ENCODE peak calls at places on chromosomes 12 and 14, in six cellular contexts. L is MM.1S, R is PC-9, Q is PC-3, A is SK-N-SH, O is GM23338. P is an unnamed sample.
A peak's percentile ranks its signal among the peaks of the same experiment; 100 is the strongest.

GRCh38 chr12:11576104-11576503 is 73.4 kb upstream of the ETV6 start:
- DNase-seq in L (no peak), R (peak; percentile 79), Q (peak; percentile 51), A (no peak), O (no peak), P (peak; percentile 79)

GRCh38 chr14:65263161-65263788 is 149.3 kb upstream of the FUT8 start:
- DNase-seq in L (no peak), R (no peak), Q (peak; percentile 65), A (no peak), O (no peak), P (peak; percentile 63)

GRCh38 chr12:78101946-78102635 is 271.4 kb downstream of the NAV3 start:
- DNase-seq in L (no peak), R (no peak), Q (peak; percentile 25), A (no peak), O (peak; percentile 22), P (no peak)

GRCh38 chr12:12806784-12807516 is 6.2 kb upstream of the DDX47 start:
- DNase-seq in L (no peak), R (peak; percentile 62), Q (no peak), A (no peak), O (no peak), P (no peak)

GRCh38 chr12:51103977-51104376 is 20.6 kb upstream of the CSRNP2 start:
- DNase-seq in L (no peak), R (no peak), Q (no peak), A (no peak), O (no peak), P (no peak)

GRCh38 chr14:74299061-74299545 is 3.6 kb downstream of the ABCD4 start:
- DNase-seq in L (no peak), R (no peak), Q (peak; percentile 31), A (no peak), O (no peak), P (peak; percentile 85)

GRCh38 chr14:104282332-104283196 is 144.2 kb downstream of the KIF26A start:
- DNase-seq in L (no peak), R (no peak), Q (no peak), A (no peak), O (no peak), P (no peak)

GRCh38 chr14:99129998-99130397 is 142.0 kb downstream of the BCL11B start:
- DNase-seq in L (no peak), R (no peak), Q (no peak), A (no peak), O (no peak), P (no peak)

GRCh38 chr12:109813810-109814416 is 19.3 kb downstream of the TRPV4 start:
- DNase-seq in L (no peak), R (no peak), Q (no peak), A (no peak), O (no peak), P (no peak)

GRCh38 chr12:70227911-70228310 is 15.3 kb upstream of the CNOT2 start:
- DNase-seq in L (no peak), R (no peak), Q (no peak), A (no peak), O (no peak), P (no peak)

GRCh38 chr12:1497161-1497560 is 97.2 kb downstream of the FBXL14 start:
- DNase-seq in L (no peak), R (no peak), Q (no peak), A (no peak), O (no peak), P (no peak)

GRCh38 chr14:93012516-93013367 is 89.8 kb downstream of the CHGA start:
- DNase-seq in L (no peak), R (no peak), Q (no peak), A (no peak), O (no peak), P (peak; percentile 84)

GRCh38 chr12:5908251-5908650 is 36.8 kb downstream of the ANO2 start:
- DNase-seq in L (no peak), R (no peak), Q (no peak), A (no peak), O (no peak), P (no peak)

GRCh38 chr12:58496411-58496810 is 423.9 kb downstream of the LRIG3 start:
- DNase-seq in L (no peak), R (peak; percentile 61), Q (peak; percentile 76), A (no peak), O (no peak), P (no peak)

GRCh38 chr12:46492471-46493351 is 120.1 kb upstream of the SLC38A2 start:
- DNase-seq in L (no peak), R (peak; percentile 88), Q (peak; percentile 89), A (no peak), O (no peak), P (peak; percentile 69)

GRCh38 chr14:89040438-89041244 is 216.2 kb downstream of the TTC8 start:
- DNase-seq in L (peak; percentile 48), R (peak; percentile 65), Q (peak; percentile 90), A (peak; percentile 83), O (peak; percentile 95), P (peak; percentile 92)

GRCh38 chr14:50363734-50364113 is 33.0 kb downstream of the CDKL1 start:
- DNase-seq in L (peak; percentile 67), R (no peak), Q (no peak), A (no peak), O (no peak), P (peak; percentile 69)
- H3K27ac ChIP-seq in L (no peak overlapping the region), R (no peak overlapping the region), Q (no peak overlapping the region), A (peak overlapping the region; percentile 18), O (no peak overlapping the region), P (peak overlapping the region; percentile 77)

GRCh38 chr12:124532947-124533346 is 34.5 kb downstream of the NCOR2 start:
- DNase-seq in L (no peak), R (no peak), Q (no peak), A (no peak), O (no peak), P (no peak)
- H3K9me2 ChIP-seq in L (no peaks in the 10 kb centered on the region), R (no peaks in the 10 kb centered on the region), Q (no peaks in the 10 kb centered on the region), A (no peaks in the 10 kb centered on the region), O (no peaks in the 10 kb centered on the region), P (no peaks in the 10 kb centered on the region)

GRCh38 chr14:78631551-78631950 is 461.4 kb downstream of the NRXN3 start:
- DNase-seq in L (no peak), R (no peak), Q (no peak), A (no peak), O (no peak), P (peak; percentile 9)
- H3F3A ChIP-seq in L (no peaks in the 10 kb centered on the region), R (no peaks in the 10 kb centered on the region), Q (no peaks in the 10 kb centered on the region), A (no peaks in the 10 kb centered on the region), O (no peaks in the 10 kb centered on the region), P (no peaks in the 10 kb centered on the region)

GRCh38 chr12:66050283-66050576 is 80.3 kb downstream of the LLPH start:
- DNase-seq in L (no peak), R (no peak), Q (no peak), A (no peak), O (no peak), P (no peak)

GRCh38 chr12:66049538-66050282 is 80.8 kb downstream of the LLPH start:
- DNase-seq in L (no peak), R (no peak), Q (peak; percentile 8), A (no peak), O (no peak), P (no peak)

GRCh38 chr12:66050610-66051009 is 79.9 kb downstream of the LLPH start:
- DNase-seq in L (no peak), R (no peak), Q (no peak), A (no peak), O (no peak), P (no peak)

GRCh38 chr12:66048218-66048842 is 82.2 kb downstream of the LLPH start:
- DNase-seq in L (no peak), R (no peak), Q (no peak), A (no peak), O (no peak), P (no peak)

GRCh38 chr12:66048843-66049537 is 81.6 kb downstream of the LLPH start:
- DNase-seq in L (no peak), R (peak; percentile 62), Q (peak; percentile 62), A (no peak), O (no peak), P (peak; percentile 56)
- H3K27ac ChIP-seq in L (no peak overlapping the region), R (no peak overlapping the region), Q (no peak overlapping the region), A (peak overlapping the region; percentile 63), O (no peak overlapping the region), P (peak overlapping the region; percentile 84)

GRCh38 chr12:120851939-120852338 is 52.2 kb downstream of the SPPL3 start:
- DNase-seq in L (peak; percentile 43), R (no peak), Q (no peak), A (no peak), O (no peak), P (no peak)
- H3K9me2 ChIP-seq in L (no peaks in the 10 kb centered on the region), R (no peaks in the 10 kb centered on the region), Q (no peaks in the 10 kb centered on the region), A (no peaks in the 10 kb centered on the region), O (no peaks in the 10 kb centered on the region), P (no peaks in the 10 kb centered on the region)

P was measured in GM23248.